ENCODE peak calls at places on chromosome 11, in four cellular contexts. One of them, this sample, is unnamed.

GRCh38 chr11:122032317-122032716 is 83.7 kb downstream of the BLID start:
- DNase-seq in left lung: no peak
- DNase-seq in cardiac muscle cell: peak; percentile 36
- DNase-seq in lower lobe of right lung: no peak
- DNase-seq in this sample: no peak

GRCh38 chr11:35304393-35304790 is 115.0 kb downstream of the SLC1A2 start:
- DNase-seq in left lung: no peak
- DNase-seq in cardiac muscle cell: peak; percentile 57
- DNase-seq in lower lobe of right lung: no peak
- DNase-seq in this sample: no peak

GRCh38 chr11:118349475-118349874 is 5.3 kb downstream of the CD3G start:
- DNase-seq in left lung: no peak
- DNase-seq in cardiac muscle cell: no peak
- DNase-seq in lower lobe of right lung: no peak
- DNase-seq in this sample: no peak

GRCh38 chr11:6794637-6795036 is 4.9 kb downstream of the OR6A2 start:
- DNase-seq in left lung: no peak
- DNase-seq in cardiac muscle cell: no peak
- DNase-seq in lower lobe of right lung: no peak
- DNase-seq in this sample: no peak

GRCh38 chr11:67248653-67249052 is 17.6 kb upstream of the GRK2 start:
- DNase-seq in left lung: peak; percentile 75
- DNase-seq in cardiac muscle cell: no peak
- DNase-seq in lower lobe of right lung: peak; percentile 78
- DNase-seq in this sample: no peak

GRCh38 chr11:8060801-8061554 is 20.0 kb upstream of the TUB start:
- DNase-seq in left lung: no peak
- DNase-seq in cardiac muscle cell: peak; percentile 59
- DNase-seq in lower lobe of right lung: no peak
- DNase-seq in this sample: no peak

GRCh38 chr11:33864479-33864878 is 27.4 kb downstream of the LMO2 start:
- DNase-seq in left lung: no peak
- DNase-seq in cardiac muscle cell: no peak
- DNase-seq in lower lobe of right lung: no peak
- DNase-seq in this sample: no peak

GRCh38 chr11:7499046-7499445 is 13.7 kb downstream of the OLFML1 start:
- DNase-seq in left lung: no peak
- DNase-seq in cardiac muscle cell: no peak
- DNase-seq in lower lobe of right lung: no peak
- DNase-seq in this sample: no peak

GRCh38 chr11:84019576-84020194 is 733.5 kb upstream of the CCDC90B start:
- DNase-seq in left lung: no peak
- DNase-seq in cardiac muscle cell: peak; percentile 51
- DNase-seq in lower lobe of right lung: no peak
- DNase-seq in this sample: no peak

GRCh38 chr11:21180194-21180593 is 510.8 kb downstream of the NELL1 start:
- DNase-seq in left lung: no peak
- DNase-seq in cardiac muscle cell: no peak
- DNase-seq in lower lobe of right lung: no peak
- DNase-seq in this sample: no peak

GRCh38 chr11:24575392-24575791 is 78.5 kb downstream of the LUZP2 start:
- DNase-seq in left lung: no peak
- DNase-seq in cardiac muscle cell: peak; percentile 55
- DNase-seq in lower lobe of right lung: no peak
- DNase-seq in this sample: no peak

GRCh38 chr11:128021304-128022006 is 565.9 kb downstream of the ETS1 start:
- DNase-seq in left lung: no peak
- DNase-seq in cardiac muscle cell: peak; percentile 48
- DNase-seq in lower lobe of right lung: no peak
- DNase-seq in this sample: no peak

GRCh38 chr11:16924826-16925494 is 89.3 kb downstream of the PLEKHA7 start:
- DNase-seq in left lung: peak; percentile 85
- DNase-seq in cardiac muscle cell: peak; percentile 68
- DNase-seq in lower lobe of right lung: peak; percentile 73
- DNase-seq in this sample: no peak

GRCh38 chr11:109112748-109113378 is 309.1 kb upstream of the C11orf87 start:
- DNase-seq in left lung: peak; percentile 50
- DNase-seq in cardiac muscle cell: no peak
- DNase-seq in lower lobe of right lung: no peak
- DNase-seq in this sample: no peak

GRCh38 chr11:116702772-116703360 is 69.9 kb downstream of the BUD13 start:
- DNase-seq in left lung: no peak
- DNase-seq in cardiac muscle cell: no peak
- DNase-seq in lower lobe of right lung: peak; percentile 7
- DNase-seq in this sample: no peak

GRCh38 chr11:107043242-107043991 is 25.1 kb upstream of the GUCY1A2 start:
- DNase-seq in left lung: no peak
- DNase-seq in cardiac muscle cell: peak; percentile 95
- DNase-seq in lower lobe of right lung: no peak
- DNase-seq in this sample: no peak

GRCh38 chr11:14026961-14027360 is 64.4 kb downstream of the SPON1 start:
- DNase-seq in left lung: no peak
- DNase-seq in cardiac muscle cell: peak; percentile 4
- DNase-seq in lower lobe of right lung: no peak
- DNase-seq in this sample: no peak

GRCh38 chr11:108319541-108320145 is 96.8 kb downstream of the ATM start:
- DNase-seq in left lung: no peak
- DNase-seq in cardiac muscle cell: no peak
- DNase-seq in lower lobe of right lung: no peak
- DNase-seq in this sample: no peak

GRCh38 chr11:60208146-60208895 is 25.4 kb upstream of the MS4A6A start:
- DNase-seq in left lung: no peak
- DNase-seq in cardiac muscle cell: peak; percentile 8
- DNase-seq in lower lobe of right lung: no peak
- DNase-seq in this sample: no peak

GRCh38 chr11:76783901-76784813 is 1.0 kb downstream of the TSKU start:
- DNase-seq in left lung: no peak
- DNase-seq in cardiac muscle cell: peak; percentile 71
- DNase-seq in lower lobe of right lung: no peak
- DNase-seq in this sample: no peak

GRCh38 chr11:62974848-62975522 is 9.8 kb downstream of the SLC22A6 start:
- DNase-seq in left lung: no peak
- DNase-seq in cardiac muscle cell: peak; percentile 46
- DNase-seq in lower lobe of right lung: no peak
- DNase-seq in this sample: no peak

GRCh38 chr11:122681731-122682130 is 26.2 kb downstream of the UBASH3B start:
- DNase-seq in left lung: no peak
- DNase-seq in cardiac muscle cell: no peak
- DNase-seq in lower lobe of right lung: no peak
- DNase-seq in this sample: no peak

GRCh38 chr11:11387906-11388305 is 34.9 kb upstream of the CSNK2A3 start:
- DNase-seq in left lung: no peak
- DNase-seq in cardiac muscle cell: no peak
- DNase-seq in lower lobe of right lung: no peak
- DNase-seq in this sample: no peak

GRCh38 chr11:93330446-93330984 is at the start of gene DEUP1:
- DNase-seq in left lung: peak; percentile 87
- DNase-seq in cardiac muscle cell: peak; percentile 22
- DNase-seq in lower lobe of right lung: peak; percentile 66
- DNase-seq in this sample: no peak

GRCh38 chr11:57546869-57547518 is 9.6 kb downstream of the SMTNL1 start:
- DNase-seq in left lung: no peak
- DNase-seq in cardiac muscle cell: peak; percentile 42
- DNase-seq in lower lobe of right lung: no peak
- DNase-seq in this sample: no peak

GRCh38 chr11:23236846-23237550 is 376.7 kb upstream of the CCDC179 start:
- DNase-seq in left lung: no peak
- DNase-seq in cardiac muscle cell: peak; percentile 75
- DNase-seq in lower lobe of right lung: no peak
- DNase-seq in this sample: no peak

GRCh38 chr11:64802370-64803162 is 448 bp downstream of the MAP4K2 start:
- DNase-seq in left lung: no peak
- DNase-seq in cardiac muscle cell: no peak
- DNase-seq in lower lobe of right lung: no peak
- DNase-seq in this sample: peak; percentile 52

GRCh38 chr11:70583781-70584218 is 185.5 kb downstream of the CTTN start:
- DNase-seq in left lung: peak; percentile 65
- DNase-seq in cardiac muscle cell: no peak
- DNase-seq in lower lobe of right lung: peak; percentile 34
- DNase-seq in this sample: no peak

GRCh38 chr11:33321483-33321882 is 64.3 kb downstream of the HIPK3 start:
- DNase-seq in left lung: no peak
- DNase-seq in cardiac muscle cell: no peak
- DNase-seq in lower lobe of right lung: no peak
- DNase-seq in this sample: no peak

GRCh38 chr11:13928566-13929251 is 33.8 kb upstream of the SPON1 start:
- DNase-seq in left lung: no peak
- DNase-seq in cardiac muscle cell: peak; percentile 90
- DNase-seq in lower lobe of right lung: no peak
- DNase-seq in this sample: no peak

GRCh38 chr11:102234779-102235439 is 82.4 kb upstream of the BIRC3 start:
- DNase-seq in left lung: no peak
- DNase-seq in cardiac muscle cell: no peak
- DNase-seq in lower lobe of right lung: no peak
- DNase-seq in this sample: no peak

GRCh38 chr11:121389651-121390050 is 62.5 kb upstream of the SORL1 start:
- DNase-seq in left lung: no peak
- DNase-seq in cardiac muscle cell: peak; percentile 13
- DNase-seq in lower lobe of right lung: no peak
- DNase-seq in this sample: no peak

GRCh38 chr11:35579557-35580396 is 38.5 kb upstream of the FJX1 start:
- DNase-seq in left lung: no peak
- DNase-seq in cardiac muscle cell: peak; percentile 93
- DNase-seq in lower lobe of right lung: no peak
- DNase-seq in this sample: no peak

GRCh38 chr11:44559207-44559943 is 6.1 kb upstream of the CD82 start:
- DNase-seq in left lung: no peak
- DNase-seq in cardiac muscle cell: no peak
- DNase-seq in lower lobe of right lung: no peak
- DNase-seq in this sample: peak; percentile 51

DNA sequence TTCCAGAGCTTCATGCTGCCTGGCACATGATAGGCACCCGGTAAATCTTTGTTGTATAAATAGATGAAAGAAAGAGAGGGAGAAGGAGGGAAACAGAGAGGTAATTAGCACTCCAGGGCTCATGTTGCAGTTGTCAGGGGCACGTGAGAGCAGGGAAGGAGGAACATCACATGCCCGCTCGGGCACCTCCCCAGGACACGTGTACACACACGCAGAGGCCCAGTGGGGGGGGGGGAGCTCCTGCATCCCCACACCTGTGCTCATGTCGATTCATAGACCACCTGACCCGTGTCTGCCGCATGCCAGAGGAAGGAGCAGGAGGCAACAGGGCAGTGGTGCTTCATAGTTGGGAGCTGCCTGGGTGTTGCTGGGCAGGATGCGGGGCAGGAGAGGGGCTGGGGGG is 37.1 kb upstream of the NNMT start:
- DNase-seq in left lung: no peak
- DNase-seq in cardiac muscle cell: no peak
- DNase-seq in lower lobe of right lung: peak; percentile 70
- DNase-seq in this sample: no peak
- TF ChIP-seq CTCF in left lung: no peak
- TF ChIP-seq CTCF in cardiac muscle cell: no peak
- TF ChIP-seq CTCF in lower lobe of right lung: no peak
- TF ChIP-seq CTCF in this sample: no peak

GRCh38 chr11:516400-516799 is 9.4 kb upstream of the RNH1 start:
- DNase-seq in left lung: no peak
- DNase-seq in cardiac muscle cell: no peak
- DNase-seq in lower lobe of right lung: no peak
- DNase-seq in this sample: no peak
- TF ChIP-seq CTCF in left lung: no peak
- TF ChIP-seq CTCF in cardiac muscle cell: no peak
- TF ChIP-seq CTCF in lower lobe of right lung: no peak
- TF ChIP-seq CTCF in this sample: no peak

DNA sequence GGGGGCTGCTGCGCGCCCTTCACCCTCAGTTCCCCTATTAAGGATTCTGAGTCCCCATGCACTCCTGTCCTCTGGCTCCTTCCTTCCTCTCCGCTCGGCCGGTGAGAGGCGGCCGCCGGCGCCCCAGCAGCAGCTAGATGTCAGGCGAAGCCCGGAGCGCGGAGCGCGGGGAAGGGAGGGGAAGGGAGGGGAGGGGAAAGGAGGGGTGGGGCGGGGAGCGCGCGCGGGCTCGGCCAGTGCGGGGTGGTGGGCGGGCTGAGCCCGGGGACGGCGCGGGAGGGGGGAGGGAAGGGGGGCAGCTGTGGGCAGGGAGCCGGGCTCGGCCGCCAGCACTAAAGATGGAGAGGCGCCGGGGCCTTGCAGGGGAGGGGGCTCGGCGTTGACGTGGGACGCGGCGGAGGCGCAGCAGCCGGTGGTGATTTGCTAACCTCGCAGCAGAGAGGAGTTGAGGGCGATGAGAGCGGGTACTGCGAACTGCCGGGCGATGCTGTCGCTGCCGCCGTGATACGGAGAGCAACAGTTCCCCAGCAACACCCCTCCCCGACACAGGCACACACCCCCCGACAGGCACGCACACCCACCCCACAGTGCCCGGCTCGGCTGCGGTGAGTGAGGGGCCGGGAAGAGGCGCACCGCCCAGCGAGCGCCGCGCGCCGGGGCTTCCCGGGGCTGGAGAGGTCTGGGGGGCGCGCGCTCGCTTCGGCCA is at the start of gene ZBTB16:
- DNase-seq in left lung: peak; percentile 96
- DNase-seq in cardiac muscle cell: peak; percentile 94
- DNase-seq in lower lobe of right lung: peak; percentile 91
- DNase-seq in this sample: no peak
- TF ChIP-seq CTCF in left lung: no peak
- TF ChIP-seq CTCF in cardiac muscle cell: peak; percentile 35
- TF ChIP-seq CTCF in lower lobe of right lung: no peak
- TF ChIP-seq CTCF in this sample: no peak

GRCh38 chr11:130726647-130727046 is 189.6 kb downstream of the SNX19 start:
- DNase-seq in left lung: no peak
- DNase-seq in cardiac muscle cell: no peak
- DNase-seq in lower lobe of right lung: no peak
- DNase-seq in this sample: no peak
- TF ChIP-seq CTCF in left lung: no peak
- TF ChIP-seq CTCF in cardiac muscle cell: no peak
- TF ChIP-seq CTCF in lower lobe of right lung: no peak
- TF ChIP-seq CTCF in this sample: no peak

DNA sequence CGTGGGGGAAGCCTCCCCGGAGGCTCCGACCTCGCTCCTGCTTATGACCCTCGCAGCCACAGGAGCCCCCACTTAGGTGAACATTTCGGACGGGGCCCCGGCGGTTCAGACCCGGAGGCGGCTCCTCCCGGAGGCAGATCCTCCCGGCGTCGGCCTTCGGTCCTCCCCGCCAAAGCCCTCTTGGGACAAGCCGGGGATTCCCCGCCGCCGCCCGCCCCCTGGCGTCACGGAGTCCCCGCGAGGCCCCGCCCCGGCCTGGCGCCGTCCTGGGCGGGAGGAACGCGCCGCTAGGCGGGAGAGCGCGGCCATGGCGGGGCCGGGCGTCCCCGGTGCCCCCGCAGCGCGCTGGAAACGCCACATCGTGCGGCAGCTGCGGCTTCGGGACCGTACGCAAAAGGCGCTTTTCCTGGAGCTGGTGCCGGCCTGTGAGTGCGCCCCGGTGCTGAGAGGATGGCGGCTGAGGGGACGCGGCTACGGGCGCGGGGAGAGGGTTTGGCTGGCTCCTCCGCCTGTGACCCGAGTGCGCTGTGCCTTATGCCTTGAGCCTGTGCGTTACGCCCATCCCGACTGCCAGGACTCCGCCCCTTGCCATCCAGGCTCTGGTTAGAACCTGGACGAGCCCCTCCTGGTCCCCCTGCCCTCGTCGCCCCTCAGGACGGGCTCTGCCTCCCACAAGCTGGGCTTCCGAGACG is at the start of gene ATG16L2:
- DNase-seq in left lung: peak; percentile 97
- DNase-seq in cardiac muscle cell: peak; percentile 89
- DNase-seq in lower lobe of right lung: peak; percentile 91
- DNase-seq in this sample: peak; percentile 97
- TF ChIP-seq CTCF in left lung: peak; percentile 24
- TF ChIP-seq CTCF in cardiac muscle cell: peak; percentile 5
- TF ChIP-seq CTCF in lower lobe of right lung: peak; percentile 39
- TF ChIP-seq CTCF in this sample: no peak